ENCODE peak calls at places on chromosomes 6 and 20, in five cellular contexts. One of them, this sample, is unnamed.

GRCh38 chr6:45658958-45659357 is 281.2 kb upstream of the SUPT3H start:
- DNase-seq in K562: no peak
- DNase-seq in GM12878: no peak
- DNase-seq in HL-60: no peak
- DNase-seq in HepG2: no peak
- DNase-seq in this sample: no peak

GRCh38 chr6:46320505-46320904 is 149.7 kb upstream of the ENPP5 start:
- DNase-seq in K562: no peak
- DNase-seq in GM12878: no peak
- DNase-seq in HL-60: no peak
- DNase-seq in HepG2: no peak
- DNase-seq in this sample: no peak

GRCh38 chr6:31977816-31978431 is 3.9 kb upstream of the C4A start:
- DNase-seq in K562: no peak
- DNase-seq in GM12878: no peak
- DNase-seq in HL-60: no peak
- DNase-seq in HepG2: no peak
- DNase-seq in this sample: no peak

GRCh38 chr6:98636941-98637340 is 197.4 kb upstream of the POU3F2 start:
- DNase-seq in K562: no peak
- DNase-seq in GM12878: no peak
- DNase-seq in HL-60: no peak
- DNase-seq in HepG2: no peak
- DNase-seq in this sample: no peak

GRCh38 chr20:5557123-5557522 is 193.1 kb upstream of the SHLD1 start:
- DNase-seq in K562: peak
- DNase-seq in GM12878: peak
- DNase-seq in HL-60: peak
- DNase-seq in HepG2: peak
- DNase-seq in this sample: peak

GRCh38 chr6:143965503-143966171 is 42.4 kb downstream of the PLAGL1 start:
- DNase-seq in K562: no peak
- DNase-seq in GM12878: no peak
- DNase-seq in HL-60: peak
- DNase-seq in HepG2: no peak
- DNase-seq in this sample: no peak

GRCh38 chr6:2626381-2626780 is 124.3 kb downstream of the MYLK4 start:
- DNase-seq in K562: no peak
- DNase-seq in GM12878: no peak
- DNase-seq in HL-60: no peak
- DNase-seq in HepG2: no peak
- DNase-seq in this sample: no peak

GRCh38 chr20:6715350-6716063 is 52.0 kb upstream of the BMP2 start:
- DNase-seq in K562: no peak
- DNase-seq in GM12878: no peak
- DNase-seq in HL-60: no peak
- DNase-seq in HepG2: no peak
- DNase-seq in this sample: no peak

GRCh38 chr6:132021552-132022375 is 70.6 kb upstream of the CCN2 start:
- DNase-seq in K562: no peak
- DNase-seq in GM12878: no peak
- DNase-seq in HL-60: no peak
- DNase-seq in HepG2: peak
- DNase-seq in this sample: no peak

GRCh38 chr6:14674867-14675648 is 557.5 kb downstream of the CD83 start:
- DNase-seq in K562: no peak
- DNase-seq in GM12878: no peak
- DNase-seq in HL-60: no peak
- DNase-seq in HepG2: no peak
- DNase-seq in this sample: no peak

GRCh38 chr6:38805127-38805655 is 90.1 kb downstream of the DNAH8 start:
- DNase-seq in K562: no peak
- DNase-seq in GM12878: no peak
- DNase-seq in HL-60: no peak
- DNase-seq in HepG2: no peak
- DNase-seq in this sample: no peak
- TF ChIP-seq GABPA in K562: no peak
- TF ChIP-seq GABPA in GM12878: no peak
- TF ChIP-seq GABPA in HL-60: no peak
- TF ChIP-seq GABPA in HepG2: no peak
- TF ChIP-seq GABPA in this sample: no peak

DNA sequence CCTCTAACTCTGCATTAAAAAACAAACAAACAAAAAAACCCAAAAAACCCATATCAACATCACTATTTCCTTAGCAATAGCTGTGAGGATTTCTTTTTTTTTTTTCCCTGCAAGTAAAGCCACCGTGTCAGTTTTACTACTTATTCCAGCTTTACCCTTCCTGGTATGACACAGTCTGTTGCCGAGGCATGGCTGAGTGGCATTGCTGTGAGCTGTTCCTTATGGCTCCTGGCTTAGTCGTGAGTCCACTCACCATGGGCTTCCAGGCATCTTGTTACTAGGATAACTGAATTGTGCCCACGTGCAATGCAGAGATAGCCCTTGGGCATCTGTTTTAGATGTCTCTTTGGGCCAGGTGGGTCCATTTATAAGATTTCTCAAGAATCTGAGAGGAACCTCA is 84.8 kb downstream of the LRRC1 start:
- DNase-seq in K562: no peak
- DNase-seq in GM12878: no peak
- DNase-seq in HL-60: no peak
- DNase-seq in HepG2: no peak
- DNase-seq in this sample: no peak
- TF ChIP-seq GABPA in K562: no peak
- TF ChIP-seq GABPA in GM12878: no peak
- TF ChIP-seq GABPA in HL-60: no peak
- TF ChIP-seq GABPA in HepG2: no peak
- TF ChIP-seq GABPA in this sample: no peak

DNA sequence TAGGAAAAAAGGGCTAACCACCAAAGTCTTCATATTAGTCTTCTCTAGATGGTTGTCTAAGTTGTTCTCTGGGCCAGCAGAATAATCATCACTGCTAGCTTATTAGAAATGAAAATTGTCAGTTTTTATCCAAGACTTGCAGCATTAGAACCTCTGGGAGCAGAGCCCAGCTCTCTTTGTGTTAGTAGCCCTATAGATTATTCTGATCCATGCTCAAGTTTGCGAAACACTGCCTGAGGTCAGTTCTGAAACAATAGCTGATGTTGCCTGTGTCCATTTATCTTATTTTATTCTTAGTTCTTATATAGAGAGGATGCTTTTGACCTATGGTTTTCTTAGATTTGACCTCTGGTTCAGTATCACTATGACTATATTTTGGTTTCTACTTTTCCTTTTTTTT is 66.9 kb downstream of the BCKDHB start:
- DNase-seq in K562: no peak
- DNase-seq in GM12878: no peak
- DNase-seq in HL-60: no peak
- DNase-seq in HepG2: no peak
- DNase-seq in this sample: no peak
- TF ChIP-seq GABPA in K562: no peak
- TF ChIP-seq GABPA in GM12878: no peak
- TF ChIP-seq GABPA in HL-60: no peak
- TF ChIP-seq GABPA in HepG2: no peak
- TF ChIP-seq GABPA in this sample: no peak

GRCh38 chr6:170289971-170290305 is 940 bp downstream of the DLL1 start:
- DNase-seq in K562: no peak
- DNase-seq in GM12878: no peak
- DNase-seq in HL-60: no peak
- DNase-seq in HepG2: no peak
- DNase-seq in this sample: no peak
- TF ChIP-seq GABPA in K562: no peak
- TF ChIP-seq GABPA in GM12878: no peak
- TF ChIP-seq GABPA in HL-60: no peak
- TF ChIP-seq GABPA in HepG2: no peak
- TF ChIP-seq GABPA in this sample: no peak